ENCODE peak calls at places on chromosomes 13 and 19, in nine cellular contexts. R is NCI-H526 treated with DMSO at 0.1 percent for 48 hours; J is T-helper 17 cell; L is Peyer's patch; V is sigmoid colon; T is C1 segment of cervical spinal cord; E is activated CD8-positive, alpha-beta memory T cell treated with anti-CD3 and anti-CD28 coated beads for 24 hours; H is Daoy; A is ovary. C is an unnamed sample.

GRCh38 chr19:57351867-57352266 is 796 bp downstream of the ZNF304 start:
- DNase-seq in R (no peak), J (no peak), L (no peak), V (no peak), T (no peak), E (no peak), H (no peak), A (no peak), C (no peak)

GRCh38 chr19:51247972-51248371 is 2.9 kb upstream of the SIGLECL1 start:
- DNase-seq in R (no peak), J (no peak), L (no peak), V (no peak), T (no peak), E (no peak), H (no peak), A (no peak), C (no peak)

GRCh38 chr19:57350877-57351805 is at the start of gene ZNF304:
- DNase-seq in R (peak), J (peak), L (peak), V (peak), T (peak), E (peak), H (peak), A (peak), C (peak)

GRCh38 chr19:35124098-35125060 is 8.8 kb downstream of the FXYD3 start:
- DNase-seq in R (peak), J (peak), L (peak), V (peak), T (peak), E (peak), H (peak), A (peak), C (peak)

GRCh38 chr19:5345895-5346386 is 5.3 kb upstream of the PTPRS start:
- DNase-seq in R (no peak), J (no peak), L (no peak), V (no peak), T (no peak), E (no peak), H (peak), A (no peak), C (no peak)

GRCh38 chr13:46905249-46905648 is 8.4 kb upstream of the HTR2A start:
- DNase-seq in R (no peak), J (no peak), L (no peak), V (no peak), T (no peak), E (no peak), H (no peak), A (no peak), C (no peak)

GRCh38 chr19:13537454-13537853 is 31.2 kb upstream of the CACNA1A start:
- DNase-seq in R (peak), J (no peak), L (no peak), V (no peak), T (no peak), E (no peak), H (peak), A (no peak), C (no peak)

GRCh38 chr19:29480507-29480906 is 45.3 kb upstream of the VSTM2B start:
- DNase-seq in R (no peak), J (no peak), L (no peak), V (no peak), T (no peak), E (no peak), H (no peak), A (no peak), C (no peak)

GRCh38 chr19:1109697-1110671 is 6.2 kb downstream of the GPX4 start:
- DNase-seq in R (no peak), J (no peak), L (no peak), V (no peak), T (no peak), E (no peak), H (no peak), A (no peak), C (no peak)

GRCh38 chr13:49958321-49958720 is 22.2 kb upstream of the SPRYD7 start:
- DNase-seq in R (no peak), J (no peak), L (no peak), V (no peak), T (no peak), E (no peak), H (no peak), A (no peak), C (no peak)

GRCh38 chr19:39917561-39918182 is 16.8 kb downstream of the FCGBP start:
- DNase-seq in R (no peak), J (no peak), L (no peak), V (no peak), T (no peak), E (peak), H (no peak), A (no peak), C (no peak)

GRCh38 chr13:25214371-25215252 is 42.5 kb upstream of the AMER2 start:
- DNase-seq in R (no peak), J (no peak), L (no peak), V (peak), T (no peak), E (no peak), H (peak), A (peak), C (no peak)

GRCh38 chr19:46195104-46195503 is 34.4 kb upstream of the IGFL1 start:
- DNase-seq in R (no peak), J (no peak), L (no peak), V (no peak), T (no peak), E (no peak), H (no peak), A (no peak), C (no peak)